ENCODE peak calls at places on chromosome 19, in six cellular contexts. One of them, this sample, is unnamed.

GRCh38 chr19:41324921-41325639 is 15.1 kb downstream of the CCDC97 start:
- DNase-seq in D341Med: no peak
- DNase-seq in activated naive CD8-positive, alpha-beta T cell treated with anti-CD3 and anti-CD28 coated beads, Interleukin-2, amount 50 U/mL, for 24 hours: no peak
- DNase-seq in mesendoderm: peak; percentile 99
- DNase-seq in NCI-H187 treated with DMSO at 0.1 percent for 48 hours: no peak
- DNase-seq in T1000: peak; percentile 64
- DNase-seq in this sample: no peak

GRCh38 chr19:28239270-28239669 is 973.7 kb downstream of the UQCRFS1 start:
- DNase-seq in D341Med: no peak
- DNase-seq in activated naive CD8-positive, alpha-beta T cell treated with anti-CD3 and anti-CD28 coated beads, Interleukin-2, amount 50 U/mL, for 24 hours: peak; percentile 4
- DNase-seq in mesendoderm: peak; percentile 78
- DNase-seq in NCI-H187 treated with DMSO at 0.1 percent for 48 hours: no peak
- DNase-seq in T1000: no peak
- DNase-seq in this sample: no peak

GRCh38 chr19:41734585-41734984 is 20.7 kb upstream of the CEACAM6 start:
- DNase-seq in D341Med: no peak
- DNase-seq in activated naive CD8-positive, alpha-beta T cell treated with anti-CD3 and anti-CD28 coated beads, Interleukin-2, amount 50 U/mL, for 24 hours: no peak
- DNase-seq in mesendoderm: no peak
- DNase-seq in NCI-H187 treated with DMSO at 0.1 percent for 48 hours: peak; percentile 78
- DNase-seq in T1000: no peak
- DNase-seq in this sample: peak; percentile 78

GRCh38 chr19:6088677-6089063 is 21.6 kb downstream of the RFX2 start:
- DNase-seq in D341Med: no peak
- DNase-seq in activated naive CD8-positive, alpha-beta T cell treated with anti-CD3 and anti-CD28 coated beads, Interleukin-2, amount 50 U/mL, for 24 hours: no peak
- DNase-seq in mesendoderm: no peak
- DNase-seq in NCI-H187 treated with DMSO at 0.1 percent for 48 hours: no peak
- DNase-seq in T1000: no peak
- DNase-seq in this sample: no peak

GRCh38 chr19:48683349-48683748 is 10.5 kb upstream of the NTN5 start:
- DNase-seq in D341Med: no peak
- DNase-seq in activated naive CD8-positive, alpha-beta T cell treated with anti-CD3 and anti-CD28 coated beads, Interleukin-2, amount 50 U/mL, for 24 hours: no peak
- DNase-seq in mesendoderm: no peak
- DNase-seq in NCI-H187 treated with DMSO at 0.1 percent for 48 hours: no peak
- DNase-seq in T1000: no peak
- DNase-seq in this sample: no peak

GRCh38 chr19:1340681-1341469 is 42.8 kb upstream of the NDUFS7 start:
- DNase-seq in D341Med: no peak
- DNase-seq in activated naive CD8-positive, alpha-beta T cell treated with anti-CD3 and anti-CD28 coated beads, Interleukin-2, amount 50 U/mL, for 24 hours: no peak
- DNase-seq in mesendoderm: no peak
- DNase-seq in NCI-H187 treated with DMSO at 0.1 percent for 48 hours: no peak
- DNase-seq in T1000: no peak
- DNase-seq in this sample: no peak

GRCh38 chr19:18156841-18157464 is 4.0 kb downstream of the PIK3R2 start:
- DNase-seq in D341Med: peak; percentile 79
- DNase-seq in activated naive CD8-positive, alpha-beta T cell treated with anti-CD3 and anti-CD28 coated beads, Interleukin-2, amount 50 U/mL, for 24 hours: no peak
- DNase-seq in mesendoderm: no peak
- DNase-seq in NCI-H187 treated with DMSO at 0.1 percent for 48 hours: no peak
- DNase-seq in T1000: peak; percentile 17
- DNase-seq in this sample: no peak

GRCh38 chr19:42216653-42217521 is 590 bp downstream of the DEDD2 start:
- DNase-seq in D341Med: peak; percentile 75
- DNase-seq in activated naive CD8-positive, alpha-beta T cell treated with anti-CD3 and anti-CD28 coated beads, Interleukin-2, amount 50 U/mL, for 24 hours: peak; percentile 42
- DNase-seq in mesendoderm: peak; percentile 89
- DNase-seq in NCI-H187 treated with DMSO at 0.1 percent for 48 hours: no peak
- DNase-seq in T1000: peak; percentile 49
- DNase-seq in this sample: no peak

GRCh38 chr19:18648971-18649310 is 12.1 kb downstream of the KLHL26 start:
- DNase-seq in D341Med: no peak
- DNase-seq in activated naive CD8-positive, alpha-beta T cell treated with anti-CD3 and anti-CD28 coated beads, Interleukin-2, amount 50 U/mL, for 24 hours: no peak
- DNase-seq in mesendoderm: no peak
- DNase-seq in NCI-H187 treated with DMSO at 0.1 percent for 48 hours: no peak
- DNase-seq in T1000: no peak
- DNase-seq in this sample: no peak

GRCh38 chr19:597406-598315 is 8.0 kb downstream of the HCN2 start:
- DNase-seq in D341Med: no peak
- DNase-seq in activated naive CD8-positive, alpha-beta T cell treated with anti-CD3 and anti-CD28 coated beads, Interleukin-2, amount 50 U/mL, for 24 hours: no peak
- DNase-seq in mesendoderm: no peak
- DNase-seq in NCI-H187 treated with DMSO at 0.1 percent for 48 hours: no peak
- DNase-seq in T1000: no peak
- DNase-seq in this sample: no peak

This sample was measured in NCI-H1436 treated with DMSO at 0.1 percent for 48 hours.